ENCODE peak calls at places on chromosomes 11 and 22, in ten cellular contexts. U, L, W, M, R, B, A, X, O and P are unnamed samples.

GRCh38 chr11:122275513-122275912 is 159.5 kb upstream of the BLID start:
- DNase-seq in U (no peak), L (no peak), W (no peak), M (no peak), R (no peak), B (no peak), A (no peak), X (no peak), O (no peak), P (no peak)

GRCh38 chr11:66100272-66101037 is 30.4 kb downstream of the PACS1 start:
- DNase-seq in U (no peak), L (no peak), W (peak; percentile 65), M (peak; percentile 63), R (peak; percentile 64), B (no peak), A (no peak), X (peak; percentile 60), O (peak; percentile 29), P (peak; percentile 79)

GRCh38 chr22:19527321-19527721 is 3.1 kb upstream of the CLDN5 start:
- DNase-seq in U (no peak), L (no peak), W (no peak), M (no peak), R (no peak), B (no peak), A (no peak), X (no peak), O (no peak), P (no peak)

GRCh38 chr11:106706355-106706754 is 311.9 kb downstream of the GUCY1A2 start:
- DNase-seq in U (no peak), L (no peak), W (no peak), M (no peak), R (no peak), B (no peak), A (no peak), X (no peak), O (no peak), P (no peak)

GRCh38 chr11:122743949-122744876 is 88.7 kb downstream of the UBASH3B start:
- DNase-seq in U (no peak), L (no peak), W (no peak), M (peak; percentile 75), R (peak; percentile 84), B (no peak), A (no peak), X (peak; percentile 61), O (peak; percentile 61), P (peak; percentile 54)

GRCh38 chr11:47060807-47061206 is 115.9 kb downstream of the ARFGAP2 start:
- DNase-seq in U (no peak), L (no peak), W (no peak), M (no peak), R (no peak), B (peak; percentile 64), A (no peak), X (no peak), O (no peak), P (no peak)

GRCh38 chr11:75855191-75855590 is 40.2 kb downstream of the UVRAG start:
- DNase-seq in U (no peak), L (no peak), W (no peak), M (no peak), R (no peak), B (no peak), A (no peak), X (no peak), O (no peak), P (no peak)

GRCh38 chr22:41638124-41638523 is 17.0 kb downstream of the XRCC6 start:
- DNase-seq in U (no peak), L (no peak), W (no peak), M (no peak), R (no peak), B (no peak), A (no peak), X (no peak), O (no peak), P (no peak)

GRCh38 chr11:62439785-62440602 is 21.2 kb downstream of the SCGB1A1 start:
- DNase-seq in U (no peak), L (peak; percentile 46), W (no peak), M (no peak), R (no peak), B (no peak), A (no peak), X (no peak), O (no peak), P (no peak)

GRCh38 chr22:42991010-42991651 is 23.8 kb downstream of the PACSIN2 start:
- DNase-seq in U (no peak), L (peak; percentile 68), W (no peak), M (no peak), R (no peak), B (no peak), A (no peak), X (no peak), O (no peak), P (no peak)

GRCh38 chr11:46345881-46346484 is 1.3 kb upstream of the DGKZ start:
- DNase-seq in U (no peak), L (no peak), W (no peak), M (no peak), R (peak; percentile 49), B (no peak), A (no peak), X (no peak), O (no peak), P (peak; percentile 71)

GRCh38 chr22:38243007-38243775 is 29.6 kb downstream of the TMEM184B start:
- DNase-seq in U (peak; percentile 46), L (peak; percentile 56), W (peak; percentile 44), M (no peak), R (no peak), B (no peak), A (no peak), X (no peak), O (no peak), P (no peak)

GRCh38 chr22:17965538-17966402 is 58.6 kb downstream of the MICAL3 start:
- DNase-seq in U (no peak), L (no peak), W (no peak), M (no peak), R (no peak), B (peak; percentile 64), A (no peak), X (no peak), O (no peak), P (no peak)

GRCh38 chr11:129569007-129569406 is 193.4 kb downstream of the BARX2 start:
- DNase-seq in U (no peak), L (no peak), W (no peak), M (no peak), R (no peak), B (no peak), A (no peak), X (no peak), O (no peak), P (no peak)

GRCh38 chr11:23778971-23779370 is 717.9 kb upstream of the LUZP2 start:
- DNase-seq in U (no peak), L (no peak), W (no peak), M (no peak), R (no peak), B (no peak), A (no peak), X (no peak), O (no peak), P (no peak)

GRCh38 chr11:128903248-128904041 is 12.3 kb downstream of the KCNJ5 start:
- DNase-seq in U (peak; percentile 23), L (no peak), W (peak; percentile 14), M (no peak), R (no peak), B (no peak), A (peak; percentile 72), X (no peak), O (no peak), P (no peak)

GRCh38 chr11:13487661-13488030 is 8.2 kb downstream of the PTH start:
- DNase-seq in U (no peak), L (peak; percentile 22), W (no peak), M (no peak), R (no peak), B (peak; percentile 20), A (peak; percentile 50), X (peak; percentile 8), O (no peak), P (peak; percentile 50)

GRCh38 chr22:49170053-49170452 is 657.6 kb downstream of the BRD1 start:
- DNase-seq in U (no peak), L (no peak), W (no peak), M (no peak), R (no peak), B (no peak), A (no peak), X (no peak), O (no peak), P (no peak)

GRCh38 chr22:16956290-16956689 is 51.7 kb downstream of the GAB4 start:
- DNase-seq in U (no peak), L (no peak), W (no peak), M (no peak), R (no peak), B (no peak), A (no peak), X (no peak), O (no peak), P (no peak)

GRCh38 chr22:45240810-45241631 is at the start of gene KIAA0930:
- DNase-seq in U (peak; percentile 91), L (peak; percentile 98), W (peak; percentile 73), M (peak; percentile 68), R (peak; percentile 86), B (peak; percentile 87), A (peak; percentile 97), X (peak; percentile 76), O (peak; percentile 69), P (peak; percentile 75)

GRCh38 chr11:82505384-82505783 is 228.3 kb downstream of the FAM181B start:
- DNase-seq in U (no peak), L (no peak), W (no peak), M (no peak), R (no peak), B (no peak), A (no peak), X (no peak), O (no peak), P (no peak)

GRCh38 chr22:20149257-20150250 is 1.3 kb downstream of the CCDC188 start:
- DNase-seq in U (no peak), L (no peak), W (no peak), M (no peak), R (no peak), B (no peak), A (no peak), X (no peak), O (no peak), P (no peak)

GRCh38 chr22:25668437-25668836 is 73.6 kb upstream of the MYO18B start:
- DNase-seq in U (no peak), L (no peak), W (no peak), M (no peak), R (no peak), B (peak; percentile 10), A (no peak), X (no peak), O (no peak), P (no peak)

GRCh38 chr11:19929147-19929546 is 216.5 kb downstream of the NAV2 start:
- DNase-seq in U (no peak), L (no peak), W (no peak), M (no peak), R (no peak), B (no peak), A (no peak), X (no peak), O (no peak), P (no peak)

GRCh38 chr11:68535098-68535497 is 74.5 kb downstream of the PPP6R3 start:
- DNase-seq in U (no peak), L (no peak), W (no peak), M (no peak), R (no peak), B (no peak), A (no peak), X (no peak), O (no peak), P (no peak)

GRCh38 chr11:87726511-87726910 is 448.7 kb downstream of the RAB38 start:
- DNase-seq in U (no peak), L (no peak), W (no peak), M (no peak), R (no peak), B (no peak), A (no peak), X (no peak), O (no peak), P (no peak)

GRCh38 chr22:38353142-38353629 is 36.0 kb upstream of the CSNK1E start:
- DNase-seq in U (peak; percentile 80), L (peak; percentile 90), W (peak; percentile 33), M (peak; percentile 61), R (peak; percentile 84), B (peak; percentile 82), A (peak; percentile 94), X (peak; percentile 56), O (peak; percentile 50), P (no peak)

GRCh38 chr11:115709297-115709696 is 205.1 kb upstream of the CADM1 start:
- DNase-seq in U (no peak), L (no peak), W (no peak), M (no peak), R (no peak), B (no peak), A (no peak), X (no peak), O (no peak), P (peak; percentile 85)